ENCODE peak calls at places on chromosomes 5 and 9, in seven cellular contexts. One of them, this sample, is unnamed.

GRCh38 chr5:137328991-137329390 is 170.1 kb downstream of the SPOCK1 start:
- DNase-seq in fibroblast of the conjunctiva: no peak
- DNase-seq in effector CD4-positive, alpha-beta T cell: no peak
- DNase-seq in T-helper 17 cell: no peak
- DNase-seq in nephron progenitor cell: no peak
- DNase-seq in ELR: no peak
- DNase-seq in PC-9: no peak
- DNase-seq in this sample: no peak

GRCh38 chr9:79395691-79396558 is 175.8 kb upstream of the TLE4 start:
- DNase-seq in fibroblast of the conjunctiva: no peak
- DNase-seq in effector CD4-positive, alpha-beta T cell: no peak
- DNase-seq in T-helper 17 cell: no peak
- DNase-seq in nephron progenitor cell: no peak
- DNase-seq in ELR: no peak
- DNase-seq in PC-9: no peak
- DNase-seq in this sample: no peak

GRCh38 chr5:144028644-144029043 is 141.8 kb downstream of the YIPF5 start:
- DNase-seq in fibroblast of the conjunctiva: peak
- DNase-seq in effector CD4-positive, alpha-beta T cell: no peak
- DNase-seq in T-helper 17 cell: no peak
- DNase-seq in nephron progenitor cell: no peak
- DNase-seq in ELR: peak
- DNase-seq in PC-9: no peak
- DNase-seq in this sample: no peak

GRCh38 chr5:96963267-96963666 is 27.4 kb downstream of the LNPEP start:
- DNase-seq in fibroblast of the conjunctiva: peak
- DNase-seq in effector CD4-positive, alpha-beta T cell: no peak
- DNase-seq in T-helper 17 cell: no peak
- DNase-seq in nephron progenitor cell: no peak
- DNase-seq in ELR: peak
- DNase-seq in PC-9: no peak
- DNase-seq in this sample: no peak

GRCh38 chr5:170475269-170476000 is 28.4 kb upstream of the KCNIP1 start:
- DNase-seq in fibroblast of the conjunctiva: no peak
- DNase-seq in effector CD4-positive, alpha-beta T cell: no peak
- DNase-seq in T-helper 17 cell: no peak
- DNase-seq in nephron progenitor cell: no peak
- DNase-seq in ELR: no peak
- DNase-seq in PC-9: no peak
- DNase-seq in this sample: no peak

GRCh38 chr5:126454081-126454480 is 30.9 kb downstream of the GRAMD2B start:
- DNase-seq in fibroblast of the conjunctiva: no peak
- DNase-seq in effector CD4-positive, alpha-beta T cell: no peak
- DNase-seq in T-helper 17 cell: no peak
- DNase-seq in nephron progenitor cell: no peak
- DNase-seq in ELR: no peak
- DNase-seq in PC-9: no peak
- DNase-seq in this sample: no peak

GRCh38 chr9:123318961-123319421 is 37.0 kb upstream of the CRB2 start:
- DNase-seq in fibroblast of the conjunctiva: no peak
- DNase-seq in effector CD4-positive, alpha-beta T cell: no peak
- DNase-seq in T-helper 17 cell: no peak
- DNase-seq in nephron progenitor cell: no peak
- DNase-seq in ELR: no peak
- DNase-seq in PC-9: no peak
- DNase-seq in this sample: no peak

GRCh38 chr9:72443855-72444254 is 77.6 kb upstream of the TMC1 start:
- DNase-seq in fibroblast of the conjunctiva: no peak
- DNase-seq in effector CD4-positive, alpha-beta T cell: no peak
- DNase-seq in T-helper 17 cell: no peak
- DNase-seq in nephron progenitor cell: no peak
- DNase-seq in ELR: peak
- DNase-seq in PC-9: no peak
- DNase-seq in this sample: no peak

GRCh38 chr9:103089357-103089756 is 94.2 kb downstream of the CYLC2 start:
- DNase-seq in fibroblast of the conjunctiva: no peak
- DNase-seq in effector CD4-positive, alpha-beta T cell: no peak
- DNase-seq in T-helper 17 cell: no peak
- DNase-seq in nephron progenitor cell: no peak
- DNase-seq in ELR: no peak
- DNase-seq in PC-9: no peak
- DNase-seq in this sample: no peak

GRCh38 chr5:181189962-181190710 is 14.9 kb downstream of the TRIM7 start:
- DNase-seq in fibroblast of the conjunctiva: no peak
- DNase-seq in effector CD4-positive, alpha-beta T cell: no peak
- DNase-seq in T-helper 17 cell: no peak
- DNase-seq in nephron progenitor cell: peak
- DNase-seq in ELR: peak
- DNase-seq in PC-9: no peak
- DNase-seq in this sample: no peak

GRCh38 chr5:1545798-1546355 is 22.1 kb upstream of the LPCAT1 start:
- DNase-seq in fibroblast of the conjunctiva: no peak
- DNase-seq in effector CD4-positive, alpha-beta T cell: no peak
- DNase-seq in T-helper 17 cell: no peak
- DNase-seq in nephron progenitor cell: no peak
- DNase-seq in ELR: no peak
- DNase-seq in PC-9: peak
- DNase-seq in this sample: no peak

GRCh38 chr9:21513431-21513830 is 31.3 kb upstream of the IFNE start:
- DNase-seq in fibroblast of the conjunctiva: no peak
- DNase-seq in effector CD4-positive, alpha-beta T cell: no peak
- DNase-seq in T-helper 17 cell: no peak
- DNase-seq in nephron progenitor cell: no peak
- DNase-seq in ELR: no peak
- DNase-seq in PC-9: no peak
- DNase-seq in this sample: no peak

GRCh38 chr9:114124138-114124537 is 25.0 kb upstream of the KIF12 start:
- DNase-seq in fibroblast of the conjunctiva: no peak
- DNase-seq in effector CD4-positive, alpha-beta T cell: no peak
- DNase-seq in T-helper 17 cell: no peak
- DNase-seq in nephron progenitor cell: no peak
- DNase-seq in ELR: no peak
- DNase-seq in PC-9: no peak
- DNase-seq in this sample: no peak

GRCh38 chr9:109843651-109844050 is 63.7 kb downstream of the PALM2AKAP2 start:
- DNase-seq in fibroblast of the conjunctiva: no peak
- DNase-seq in effector CD4-positive, alpha-beta T cell: no peak
- DNase-seq in T-helper 17 cell: no peak
- DNase-seq in nephron progenitor cell: no peak
- DNase-seq in ELR: no peak
- DNase-seq in PC-9: no peak
- DNase-seq in this sample: no peak

GRCh38 chr9:121537283-121537682 is 37.6 kb upstream of the GGTA1 start:
- DNase-seq in fibroblast of the conjunctiva: no peak
- DNase-seq in effector CD4-positive, alpha-beta T cell: no peak
- DNase-seq in T-helper 17 cell: no peak
- DNase-seq in nephron progenitor cell: no peak
- DNase-seq in ELR: no peak
- DNase-seq in PC-9: peak
- DNase-seq in this sample: no peak

GRCh38 chr5:57779383-57780223 is 297.0 kb upstream of the ACTBL2 start:
- DNase-seq in fibroblast of the conjunctiva: peak
- DNase-seq in effector CD4-positive, alpha-beta T cell: no peak
- DNase-seq in T-helper 17 cell: no peak
- DNase-seq in nephron progenitor cell: peak
- DNase-seq in ELR: peak
- DNase-seq in PC-9: peak
- DNase-seq in this sample: no peak

GRCh38 chr9:35675732-35676392 is 2.1 kb downstream of the CA9 start:
- DNase-seq in fibroblast of the conjunctiva: no peak
- DNase-seq in effector CD4-positive, alpha-beta T cell: no peak
- DNase-seq in T-helper 17 cell: no peak
- DNase-seq in nephron progenitor cell: peak
- DNase-seq in ELR: no peak
- DNase-seq in PC-9: no peak
- DNase-seq in this sample: peak

GRCh38 chr9:70902171-70902570 is 219.2 kb downstream of the TRPM3 start:
- DNase-seq in fibroblast of the conjunctiva: no peak
- DNase-seq in effector CD4-positive, alpha-beta T cell: no peak
- DNase-seq in T-helper 17 cell: no peak
- DNase-seq in nephron progenitor cell: no peak
- DNase-seq in ELR: peak
- DNase-seq in PC-9: no peak
- DNase-seq in this sample: no peak

GRCh38 chr9:126519660-126520425 is 93.9 kb upstream of the LMX1B start:
- DNase-seq in fibroblast of the conjunctiva: no peak
- DNase-seq in effector CD4-positive, alpha-beta T cell: no peak
- DNase-seq in T-helper 17 cell: no peak
- DNase-seq in nephron progenitor cell: no peak
- DNase-seq in ELR: peak
- DNase-seq in PC-9: no peak
- DNase-seq in this sample: no peak

GRCh38 chr5:135232958-135233357 is 166.1 kb downstream of the MACROH2A1 start:
- DNase-seq in fibroblast of the conjunctiva: no peak
- DNase-seq in effector CD4-positive, alpha-beta T cell: no peak
- DNase-seq in T-helper 17 cell: no peak
- DNase-seq in nephron progenitor cell: no peak
- DNase-seq in ELR: no peak
- DNase-seq in PC-9: no peak
- DNase-seq in this sample: no peak

GRCh38 chr9:93709600-93710369 is 133.4 kb downstream of the PHF2 start:
- DNase-seq in fibroblast of the conjunctiva: no peak
- DNase-seq in effector CD4-positive, alpha-beta T cell: no peak
- DNase-seq in T-helper 17 cell: no peak
- DNase-seq in nephron progenitor cell: no peak
- DNase-seq in ELR: no peak
- DNase-seq in PC-9: no peak
- DNase-seq in this sample: no peak

GRCh38 chr5:31664566-31664965 is 25.6 kb downstream of the PDZD2 start:
- DNase-seq in fibroblast of the conjunctiva: no peak
- DNase-seq in effector CD4-positive, alpha-beta T cell: no peak
- DNase-seq in T-helper 17 cell: no peak
- DNase-seq in nephron progenitor cell: no peak
- DNase-seq in ELR: peak
- DNase-seq in PC-9: no peak
- DNase-seq in this sample: no peak

GRCh38 chr5:1161108-1161831 is 40.1 kb upstream of the SLC6A19 start:
- DNase-seq in fibroblast of the conjunctiva: no peak
- DNase-seq in effector CD4-positive, alpha-beta T cell: no peak
- DNase-seq in T-helper 17 cell: no peak
- DNase-seq in nephron progenitor cell: no peak
- DNase-seq in ELR: no peak
- DNase-seq in PC-9: peak
- DNase-seq in this sample: no peak

GRCh38 chr9:113941056-113941455 is 64.9 kb downstream of the ZNF618 start:
- DNase-seq in fibroblast of the conjunctiva: no peak
- DNase-seq in effector CD4-positive, alpha-beta T cell: no peak
- DNase-seq in T-helper 17 cell: no peak
- DNase-seq in nephron progenitor cell: no peak
- DNase-seq in ELR: no peak
- DNase-seq in PC-9: no peak
- DNase-seq in this sample: no peak

GRCh38 chr9:128412120-128412790 is 8.4 kb upstream of the CERCAM start:
- DNase-seq in fibroblast of the conjunctiva: no peak
- DNase-seq in effector CD4-positive, alpha-beta T cell: peak
- DNase-seq in T-helper 17 cell: peak
- DNase-seq in nephron progenitor cell: peak
- DNase-seq in ELR: peak
- DNase-seq in PC-9: no peak
- DNase-seq in this sample: peak

GRCh38 chr9:131982683-131983239 is 96.9 kb downstream of the MED27 start:
- DNase-seq in fibroblast of the conjunctiva: no peak
- DNase-seq in effector CD4-positive, alpha-beta T cell: no peak
- DNase-seq in T-helper 17 cell: no peak
- DNase-seq in nephron progenitor cell: no peak
- DNase-seq in ELR: peak
- DNase-seq in PC-9: no peak
- DNase-seq in this sample: no peak

This sample was measured in activated T-helper 1 cell treated with Interleukin-2 at 50 U/mL for 16 hours.